ENCODE peak calls at places on chromosomes 7 and 10, in six cellular contexts. One of them, this sample, is unnamed. For H3K27me3, the result is how much of the 10 kb centered on the place peaks cover.

GRCh38 chr10:22320591-22321155 is at the start of gene BMI1:
- DNase-seq in GM23248: peak
- DNase-seq in colonic mucosa: peak
- DNase-seq in HCT116: no peak
- DNase-seq in HAP-1: peak
- DNase-seq in upper lobe of right lung: peak
- DNase-seq in this sample: peak

GRCh38 chr7:92854501-92855238 is 18.3 kb upstream of the CDK6 start:
- DNase-seq in GM23248: no peak
- DNase-seq in colonic mucosa: no peak
- DNase-seq in HCT116: no peak
- DNase-seq in HAP-1: no peak
- DNase-seq in upper lobe of right lung: no peak
- DNase-seq in this sample: no peak

GRCh38 chr7:42964849-42965805 is 33.0 kb downstream of the MRPL32 start:
- DNase-seq in GM23248: peak
- DNase-seq in colonic mucosa: no peak
- DNase-seq in HCT116: no peak
- DNase-seq in HAP-1: no peak
- DNase-seq in upper lobe of right lung: no peak
- DNase-seq in this sample: no peak

GRCh38 chr10:59376817-59377340 is 14.5 kb upstream of the FAM13C start:
- DNase-seq in GM23248: no peak
- DNase-seq in colonic mucosa: no peak
- DNase-seq in HCT116: no peak
- DNase-seq in HAP-1: no peak
- DNase-seq in upper lobe of right lung: no peak
- DNase-seq in this sample: no peak

GRCh38 chr7:74057987-74058386 is 25.6 kb upstream of the LIMK1 start:
- DNase-seq in GM23248: no peak
- DNase-seq in colonic mucosa: no peak
- DNase-seq in HCT116: no peak
- DNase-seq in HAP-1: no peak
- DNase-seq in upper lobe of right lung: no peak
- DNase-seq in this sample: no peak

GRCh38 chr7:40469481-40469880 is 334.7 kb downstream of the SUGCT start:
- DNase-seq in GM23248: peak
- DNase-seq in colonic mucosa: no peak
- DNase-seq in HCT116: no peak
- DNase-seq in HAP-1: no peak
- DNase-seq in upper lobe of right lung: no peak
- DNase-seq in this sample: no peak

GRCh38 chr10:112755446-112756117 is 194.5 kb upstream of the TCF7L2 start:
- DNase-seq in GM23248: no peak
- DNase-seq in colonic mucosa: no peak
- DNase-seq in HCT116: no peak
- DNase-seq in HAP-1: no peak
- DNase-seq in upper lobe of right lung: no peak
- DNase-seq in this sample: no peak

GRCh38 chr7:8442814-8443304 is 9.4 kb downstream of the NXPH1 start:
- DNase-seq in GM23248: peak
- DNase-seq in colonic mucosa: peak
- DNase-seq in HCT116: no peak
- DNase-seq in HAP-1: peak
- DNase-seq in upper lobe of right lung: peak
- DNase-seq in this sample: peak

GRCh38 chr7:76231583-76231982 is 29.9 kb downstream of the SRRM3 start:
- DNase-seq in GM23248: no peak
- DNase-seq in colonic mucosa: no peak
- DNase-seq in HCT116: no peak
- DNase-seq in HAP-1: no peak
- DNase-seq in upper lobe of right lung: no peak
- DNase-seq in this sample: peak
- H3K27me3 ChIP-seq in GM23248: under half
- H3K27me3 ChIP-seq in colonic mucosa: under half
- H3K27me3 ChIP-seq in HCT116: under half
- H3K27me3 ChIP-seq in HAP-1: under half
- H3K27me3 ChIP-seq in upper lobe of right lung: half or more
- H3K27me3 ChIP-seq in this sample: under half

GRCh38 chr7:150751702-150752101 is 14.5 kb downstream of the GIMAP5 start:
- DNase-seq in GM23248: no peak
- DNase-seq in colonic mucosa: no peak
- DNase-seq in HCT116: no peak
- DNase-seq in HAP-1: no peak
- DNase-seq in upper lobe of right lung: no peak
- DNase-seq in this sample: no peak

GRCh38 chr7:150753239-150753638 is 16.0 kb downstream of the GIMAP5 start:
- DNase-seq in GM23248: no peak
- DNase-seq in colonic mucosa: no peak
- DNase-seq in HCT116: no peak
- DNase-seq in HAP-1: no peak
- DNase-seq in upper lobe of right lung: no peak
- DNase-seq in this sample: no peak

GRCh38 chr7:150754950-150755349 is 17.7 kb downstream of the GIMAP5 start:
- DNase-seq in GM23248: no peak
- DNase-seq in colonic mucosa: no peak
- DNase-seq in HCT116: no peak
- DNase-seq in HAP-1: no peak
- DNase-seq in upper lobe of right lung: no peak
- DNase-seq in this sample: no peak

GRCh38 chr7:150755473-150756099 is 18.4 kb downstream of the GIMAP5 start:
- DNase-seq in GM23248: no peak
- DNase-seq in colonic mucosa: no peak
- DNase-seq in HCT116: no peak
- DNase-seq in HAP-1: no peak
- DNase-seq in upper lobe of right lung: no peak
- DNase-seq in this sample: peak

GRCh38 chr7:150753826-150754603 is 16.8 kb downstream of the GIMAP5 start:
- DNase-seq in GM23248: peak
- DNase-seq in colonic mucosa: no peak
- DNase-seq in HCT116: no peak
- DNase-seq in HAP-1: peak
- DNase-seq in upper lobe of right lung: no peak
- DNase-seq in this sample: peak
- H3K27me3 ChIP-seq in GM23248: under half
- H3K27me3 ChIP-seq in colonic mucosa: under half
- H3K27me3 ChIP-seq in HCT116: under half
- H3K27me3 ChIP-seq in HAP-1: under half
- H3K27me3 ChIP-seq in upper lobe of right lung: under half
- H3K27me3 ChIP-seq in this sample: under half

DNA sequence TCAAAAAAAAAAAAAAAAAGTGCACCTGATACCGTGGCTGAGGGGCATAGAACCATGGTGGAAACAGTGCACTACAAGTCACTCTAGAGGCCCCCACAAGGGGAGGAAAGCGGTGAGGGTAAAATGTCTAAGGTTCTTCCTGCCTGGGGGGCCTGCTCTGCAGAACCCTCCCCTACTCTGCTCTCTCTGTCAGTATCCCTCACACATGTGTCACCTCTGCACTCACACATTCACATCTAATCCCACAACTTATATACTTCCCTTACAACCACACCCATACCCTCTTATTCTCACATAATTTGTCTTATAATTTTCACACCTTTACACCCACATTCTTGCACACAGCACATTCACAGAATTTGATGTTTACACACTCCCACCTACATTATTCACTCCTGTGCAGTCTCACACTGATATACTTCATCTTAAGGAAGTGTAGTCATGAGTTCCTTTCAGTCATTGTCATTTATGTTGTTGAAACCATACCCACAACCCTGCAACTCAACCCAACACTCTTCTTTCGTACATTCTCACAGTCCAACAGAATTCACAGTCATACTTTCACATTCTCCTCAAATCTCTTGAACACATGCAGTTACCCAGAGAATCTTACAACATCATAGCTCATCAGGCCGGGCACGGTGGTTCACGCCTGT is 68.0 kb upstream of the PAX2 start:
- DNase-seq in GM23248: no peak
- DNase-seq in colonic mucosa: no peak
- DNase-seq in HCT116: no peak
- DNase-seq in HAP-1: no peak
- DNase-seq in upper lobe of right lung: no peak
- DNase-seq in this sample: no peak
- H3K27me3 ChIP-seq in GM23248: under half
- H3K27me3 ChIP-seq in colonic mucosa: under half
- H3K27me3 ChIP-seq in HCT116: half or more
- H3K27me3 ChIP-seq in HAP-1: half or more
- H3K27me3 ChIP-seq in upper lobe of right lung: half or more
- H3K27me3 ChIP-seq in this sample: under half

GRCh38 chr7:114405427-114405826 is 9.2 kb upstream of the FOXP2 start:
- DNase-seq in GM23248: peak
- DNase-seq in colonic mucosa: no peak
- DNase-seq in HCT116: peak
- DNase-seq in HAP-1: peak
- DNase-seq in upper lobe of right lung: no peak
- DNase-seq in this sample: peak

GRCh38 chr7:114414151-114415053 is at the start of gene FOXP2:
- DNase-seq in GM23248: peak
- DNase-seq in colonic mucosa: peak
- DNase-seq in HCT116: no peak
- DNase-seq in HAP-1: peak
- DNase-seq in upper lobe of right lung: no peak
- DNase-seq in this sample: no peak

GRCh38 chr7:114412548-114412947 is 2.1 kb upstream of the FOXP2 start:
- DNase-seq in GM23248: no peak
- DNase-seq in colonic mucosa: no peak
- DNase-seq in HCT116: no peak
- DNase-seq in HAP-1: no peak
- DNase-seq in upper lobe of right lung: no peak
- DNase-seq in this sample: no peak

GRCh38 chr7:114413741-114414140 is 874 bp upstream of the FOXP2 start:
- DNase-seq in GM23248: peak
- DNase-seq in colonic mucosa: no peak
- DNase-seq in HCT116: no peak
- DNase-seq in HAP-1: no peak
- DNase-seq in upper lobe of right lung: no peak
- DNase-seq in this sample: no peak

GRCh38 chr7:114409750-114410149 is 4.9 kb upstream of the FOXP2 start:
- DNase-seq in GM23248: peak
- DNase-seq in colonic mucosa: no peak
- DNase-seq in HCT116: no peak
- DNase-seq in HAP-1: no peak
- DNase-seq in upper lobe of right lung: no peak
- DNase-seq in this sample: no peak
- H3K27me3 ChIP-seq in GM23248: under half
- H3K27me3 ChIP-seq in colonic mucosa: under half
- H3K27me3 ChIP-seq in HCT116: under half
- H3K27me3 ChIP-seq in HAP-1: under half
- H3K27me3 ChIP-seq in upper lobe of right lung: under half
- H3K27me3 ChIP-seq in this sample: half or more

GRCh38 chr7:76329479-76329878 is 27.0 kb downstream of the HSPB1 start:
- DNase-seq in GM23248: no peak
- DNase-seq in colonic mucosa: no peak
- DNase-seq in HCT116: no peak
- DNase-seq in HAP-1: no peak
- DNase-seq in upper lobe of right lung: no peak
- DNase-seq in this sample: no peak
- H3K27me3 ChIP-seq in GM23248: under half
- H3K27me3 ChIP-seq in colonic mucosa: under half
- H3K27me3 ChIP-seq in HCT116: under half
- H3K27me3 ChIP-seq in HAP-1: under half
- H3K27me3 ChIP-seq in upper lobe of right lung: under half
- H3K27me3 ChIP-seq in this sample: under half

GRCh38 chr10:69552268-69552667 is 21.0 kb downstream of the NEUROG3 start:
- DNase-seq in GM23248: no peak
- DNase-seq in colonic mucosa: no peak
- DNase-seq in HCT116: no peak
- DNase-seq in HAP-1: no peak
- DNase-seq in upper lobe of right lung: no peak
- DNase-seq in this sample: no peak
- H3K27me3 ChIP-seq in GM23248: under half
- H3K27me3 ChIP-seq in colonic mucosa: under half
- H3K27me3 ChIP-seq in HCT116: under half
- H3K27me3 ChIP-seq in HAP-1: under half
- H3K27me3 ChIP-seq in upper lobe of right lung: under half
- H3K27me3 ChIP-seq in this sample: under half

This sample was measured in A673.